ENCODE peak calls at places on chromosome 5, in eight cellular contexts. D is stomach, B is lung, W is HepG2, F is fibroblast of lung, N is tibial nerve, K is DND-41, P is A549. O is an unnamed sample.

GRCh38 chr5:167642779-167643517 is 648.5 kb upstream of the WWC1 start:
- DNase-seq in D (no peak), B (no peak), W (no peak), F (peak; percentile 99), N (no peak), K (no peak), P (no peak), O (no peak)

GRCh38 chr5:179060116-179061008 is at the start of gene ZNF354C:
- DNase-seq in D (peak; percentile 86), B (peak; percentile 89), W (no peak), F (peak; percentile 91), N (peak; percentile 78), K (no peak), P (peak; percentile 67), O (no peak)

GRCh38 chr5:64874753-64875152 is 106.0 kb downstream of the CWC27 start:
- DNase-seq in D (no peak), B (no peak), W (no peak), F (no peak), N (no peak), K (no peak), P (no peak), O (no peak)

GRCh38 chr5:162209005-162209605 is 141.5 kb downstream of the GABRG2 start:
- DNase-seq in D (peak; percentile 26), B (no peak), W (peak; percentile 25), F (no peak), N (no peak), K (peak; percentile 38), P (no peak), O (peak; percentile 2)

GRCh38 chr5:35162848-35163770 is 67.2 kb downstream of the PRLR start:
- DNase-seq in D (no peak), B (no peak), W (no peak), F (no peak), N (no peak), K (no peak), P (no peak), O (no peak)

GRCh38 chr5:180593446-180594206 is 2.3 kb upstream of the SCGB3A1 start:
- DNase-seq in D (peak; percentile 21), B (no peak), W (no peak), F (no peak), N (no peak), K (no peak), P (no peak), O (no peak)

GRCh38 chr5:151164687-151165392 is 7.3 kb upstream of the ANXA6 start:
- DNase-seq in D (peak; percentile 82), B (peak; percentile 84), W (peak; percentile 69), F (peak; percentile 58), N (peak; percentile 58), K (peak; percentile 87), P (peak; percentile 82), O (peak; percentile 75)

GRCh38 chr5:36300181-36300926 is 1.3 kb downstream of the RANBP3L start:
- DNase-seq in D (no peak), B (no peak), W (no peak), F (no peak), N (no peak), K (no peak), P (no peak), O (no peak)

GRCh38 chr5:89277791-89278190 is 394.8 kb upstream of the MEF2C start:
- DNase-seq in D (no peak), B (no peak), W (no peak), F (peak; percentile 66), N (no peak), K (no peak), P (no peak), O (no peak)

GRCh38 chr5:137758719-137759312 is 4.7 kb upstream of the HNRNPA0 start:
- DNase-seq in D (no peak), B (no peak), W (peak; percentile 32), F (no peak), N (no peak), K (no peak), P (no peak), O (no peak)

GRCh38 chr5:14397717-14398116 is 183.9 kb upstream of the OTULINL start:
- DNase-seq in D (no peak), B (no peak), W (no peak), F (peak; percentile 93), N (no peak), K (no peak), P (no peak), O (no peak)

GRCh38 chr5:131630208-131630962 is 4.6 kb downstream of the RAPGEF6 start:
- DNase-seq in D (no peak), B (no peak), W (peak; percentile 90), F (no peak), N (no peak), K (no peak), P (no peak), O (no peak)

GRCh38 chr5:158698036-158698667 is 401.6 kb downstream of the EBF1 start:
- DNase-seq in D (no peak), B (no peak), W (no peak), F (no peak), N (no peak), K (no peak), P (no peak), O (no peak)

GRCh38 chr5:134100283-134101011 is 14.0 kb upstream of the TCF7 start:
- DNase-seq in D (peak; percentile 37), B (no peak), W (no peak), F (peak; percentile 73), N (no peak), K (no peak), P (no peak), O (no peak)

GRCh38 chr5:181190711-181191525 is 14.1 kb downstream of the TRIM7 start:
- DNase-seq in D (peak; percentile 48), B (no peak), W (no peak), F (peak; percentile 59), N (no peak), K (peak; percentile 48), P (no peak), O (no peak)

GRCh38 chr5:135880278-135880677 is 15.4 kb downstream of the IL9 start:
- DNase-seq in D (no peak), B (no peak), W (peak; percentile 48), F (no peak), N (no peak), K (peak; percentile 16), P (peak; percentile 68), O (no peak)

GRCh38 chr5:158682631-158683030 is 417.1 kb downstream of the EBF1 start:
- DNase-seq in D (no peak), B (no peak), W (no peak), F (no peak), N (no peak), K (no peak), P (no peak), O (no peak)

GRCh38 chr5:1111727-1112289 is at the start of gene SLC12A7:
- DNase-seq in D (peak; percentile 81), B (peak; percentile 63), W (no peak), F (peak; percentile 11), N (no peak), K (peak; percentile 18), P (peak; percentile 86), O (no peak)

GRCh38 chr5:143102414-143102813 is 301.1 kb downstream of the NR3C1 start:
- DNase-seq in D (no peak), B (no peak), W (no peak), F (no peak), N (no peak), K (no peak), P (no peak), O (no peak)
- H3K27ac ChIP-seq in D (no peak overlapping the region), B (no peak overlapping the region), W (no peak overlapping the region), F (no peak overlapping the region), N (peak overlapping the region; percentile 56), K (no peak overlapping the region), P (no peak overlapping the region), O (no peak overlapping the region)

DNA sequence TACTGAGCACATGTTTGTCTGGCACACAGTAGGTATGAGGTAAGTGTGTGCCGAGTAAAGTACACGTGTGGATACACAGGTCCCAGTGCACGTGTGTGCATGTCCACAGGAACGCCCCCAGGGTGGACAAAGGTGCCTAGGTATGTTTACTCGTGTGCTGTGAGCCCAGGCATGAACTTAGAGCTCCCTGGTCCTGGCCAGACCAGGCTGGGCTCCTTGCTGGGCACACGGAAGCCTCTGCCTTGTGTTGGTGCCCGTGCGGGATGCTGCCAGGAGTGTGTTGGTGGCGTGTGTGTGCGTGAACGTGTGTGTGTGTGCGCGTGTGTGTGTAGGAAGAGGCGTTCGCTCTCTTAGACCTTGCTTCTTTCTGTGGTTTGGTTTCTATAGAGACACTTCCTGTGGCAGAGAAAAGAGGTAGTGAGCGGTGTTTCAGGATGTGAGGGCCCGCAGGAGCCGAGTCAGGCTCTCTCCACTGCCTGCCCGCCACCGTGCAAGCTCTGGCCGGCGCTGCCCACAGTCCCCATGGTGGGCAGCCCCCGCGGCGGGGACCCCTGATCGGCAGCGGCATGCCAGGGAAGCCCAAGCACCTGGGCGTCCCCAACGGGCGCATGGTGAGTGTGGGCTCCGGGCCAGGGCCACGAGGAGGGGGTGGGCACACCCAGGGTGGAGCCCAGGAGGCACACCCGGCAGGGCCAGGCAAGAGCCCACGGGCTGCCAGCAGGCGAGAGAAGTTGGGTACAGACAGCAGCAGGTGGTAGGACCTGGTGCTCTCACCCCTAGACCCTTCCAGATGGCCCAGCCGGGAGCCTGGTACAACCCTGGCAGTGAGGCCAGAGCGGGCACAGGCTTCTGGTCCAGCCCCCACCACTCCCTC is at the start of gene RGS14:
- DNase-seq in D (peak; percentile 45), B (peak; percentile 37), W (no peak), F (peak; percentile 64), N (no peak), K (peak; percentile 82), P (no peak), O (no peak)
- H3K4me3 ChIP-seq in D (peak within 1 kb of the TSS; percentile 61), B (peak within 1 kb of the TSS; percentile 2), W (no peak within 1 kb of the TSS), F (no peak within 1 kb of the TSS), N (no peak within 1 kb of the TSS), K (peak within 1 kb of the TSS; percentile 67), P (no peak within 1 kb of the TSS), O (no peak within 1 kb of the TSS)

DNA sequence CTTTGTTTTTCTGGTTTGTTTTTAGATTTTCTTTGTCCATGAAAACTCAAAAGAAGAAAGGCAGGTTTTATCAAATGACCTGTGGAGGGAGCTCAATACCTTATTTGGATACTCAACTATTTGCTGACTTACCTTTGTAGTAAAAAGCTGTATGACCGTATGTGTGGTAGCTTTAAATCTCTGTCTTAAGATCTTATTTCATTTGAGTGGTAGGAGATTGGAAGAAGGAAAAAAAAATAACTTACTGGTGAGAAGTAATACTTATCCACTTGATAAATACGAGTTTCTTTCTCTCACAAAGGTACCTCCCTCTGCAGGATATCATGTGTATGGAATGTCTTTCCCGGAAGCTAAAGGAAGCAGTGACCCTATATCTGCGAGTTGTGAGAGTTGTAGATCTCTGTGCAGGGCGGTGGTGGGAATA is 15.0 kb downstream of the FBXO38 start:
- DNase-seq in D (no peak), B (no peak), W (peak; percentile 9), F (no peak), N (no peak), K (no peak), P (no peak), O (no peak)
- TF ChIP-seq CTCF in D (no peak), B (no peak), W (peak; percentile 22), F (no peak), N (no peak), K (no peak), P (no peak), O (no peak)

DNA sequence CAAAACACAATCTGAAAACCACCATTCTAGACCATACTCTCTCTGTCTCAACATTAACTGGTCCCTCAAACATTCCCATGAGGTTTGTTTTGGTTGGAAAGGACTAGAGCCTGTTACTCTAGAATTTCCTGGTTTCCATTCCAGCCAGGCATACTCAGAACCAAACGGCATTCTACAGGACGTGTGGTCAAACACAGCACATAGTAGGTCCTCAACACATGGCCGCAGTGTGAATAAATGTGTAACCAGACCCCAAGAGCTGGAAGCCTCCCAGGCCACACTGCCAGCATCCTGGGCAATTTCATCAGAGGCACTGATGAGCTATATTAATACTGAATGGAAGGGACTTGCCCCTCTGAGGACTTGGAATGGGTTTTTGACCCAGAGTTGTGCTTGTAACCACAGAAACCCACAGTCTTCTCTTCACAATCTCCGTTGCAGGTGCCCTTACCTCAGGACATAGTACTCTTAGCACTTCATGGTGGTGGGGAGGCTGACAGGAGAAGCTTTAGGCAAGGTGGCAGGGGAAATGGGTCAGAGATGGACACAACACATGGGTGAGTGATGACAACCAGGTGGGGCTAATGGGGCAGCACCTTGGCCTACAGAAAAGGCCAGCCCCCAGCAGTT is 66.0 kb downstream of the ZNF366 start:
- DNase-seq in D (no peak), B (no peak), W (no peak), F (peak; percentile 55), N (no peak), K (no peak), P (no peak), O (no peak)
- H3K27ac ChIP-seq in D (no peak overlapping the region), B (no peak overlapping the region), W (no peak overlapping the region), F (peak overlapping the region; percentile 89), N (no peak overlapping the region), K (no peak overlapping the region), P (peak overlapping the region; percentile 2), O (no peak overlapping the region)